ENCODE peak calls at places on chromosomes 11 and 22, in six cellular contexts. M is astrocyte, X is GM23248, H is H9, G is K562, P is mesenchymal stem cell. I is an unnamed sample. For H3K27me3, the result is how much of the 10 kb centered on the place peaks cover.

GRCh38 chr11:67284811-67285540 is 4.1 kb upstream of the ANKRD13D start:
- DNase-seq in X (no peak), P (no peak), M (no peak), H (no peak), G (no peak), I (no peak)

GRCh38 chr22:43100223-43100622 is 10.3 kb upstream of the BIK start:
- DNase-seq in G (peak), P (peak), H (no peak), M (no peak), X (no peak), I (no peak)

GRCh38 chr11:63869171-63869591 is 30.3 kb downstream of the MARK2 start:
- DNase-seq in M (no peak), P (no peak), G (no peak), X (no peak), H (no peak), I (peak)

GRCh38 chr11:35247428-35247827 is 108.5 kb downstream of the CD44 start:
- DNase-seq in X (no peak), H (no peak), P (no peak), M (no peak), G (no peak), I (no peak)

GRCh38 chr22:31830721-31831070 is 76.9 kb downstream of the DEPDC5 start:
- DNase-seq in X (no peak), P (no peak), G (no peak), M (no peak), H (no peak), I (no peak)

GRCh38 chr22:48434868-48435250 is 1392.8 kb downstream of the BRD1 start:
- DNase-seq in H (no peak), X (no peak), G (no peak), M (no peak), P (no peak), I (no peak)

GRCh38 chr22:20130739-20131592 is 638 bp upstream of the ZDHHC8 start:
- DNase-seq in M (peak), G (peak), P (peak), H (peak), X (peak), I (peak)

GRCh38 chr11:8531312-8531711 is 62.7 kb downstream of the STK33 start:
- DNase-seq in H (no peak), X (no peak), P (peak), M (no peak), G (no peak), I (no peak)

GRCh38 chr11:110522456-110522855 is 92.7 kb downstream of the FDX1 start:
- DNase-seq in H (no peak), P (peak), X (peak), M (no peak), G (no peak), I (no peak)

GRCh38 chr11:89405629-89406028 is 85.5 kb downstream of the NOX4 start:
- DNase-seq in G (no peak), X (peak), M (no peak), H (no peak), P (peak), I (no peak)

GRCh38 chr11:65316979-65317786 is 2.5 kb downstream of the CDC42EP2 start:
- DNase-seq in M (peak), G (peak), P (peak), H (peak), X (peak), I (peak)

GRCh38 chr11:83051760-83052671 is 19.7 kb downstream of the RAB30 start:
- DNase-seq in G (no peak), X (peak), P (peak), M (peak), H (no peak), I (no peak)

GRCh38 chr11:9771126-9771624 is 107.3 kb downstream of the SWAP70 start:
- DNase-seq in H (no peak), P (no peak), X (no peak), G (no peak), M (peak), I (no peak)

GRCh38 chr22:47835726-47836125 is 1073.3 kb downstream of the TBC1D22A start:
- DNase-seq in H (no peak), P (peak), G (no peak), M (peak), X (peak), I (no peak)

GRCh38 chr22:45974498-45974897 is 2.5 kb downstream of the WNT7B start:
- DNase-seq in G (no peak), X (no peak), H (no peak), P (no peak), M (no peak), I (no peak)

GRCh38 chr11:109998921-109999320 is 94.3 kb upstream of the ZC3H12C start:
- DNase-seq in M (no peak), X (no peak), H (no peak), P (no peak), G (no peak), I (no peak)

GRCh38 chr11:96242971-96243647 is 99.9 kb downstream of the MAML2 start:
- DNase-seq in P (peak), G (peak), X (peak), M (peak), H (peak), I (peak)

GRCh38 chr11:119205574-119206511 is at the start of gene CBL:
- DNase-seq in G (peak), X (peak), H (peak), M (peak), P (peak), I (peak)

GRCh38 chr11:63802637-63803414 is 10.4 kb upstream of the SPINDOC start:
- DNase-seq in H (no peak), M (peak), P (peak), X (peak), G (peak), I (peak)

GRCh38 chr22:49406879-49407587 is 420.6 kb downstream of the BRD1 start:
- DNase-seq in P (no peak), H (no peak), M (no peak), X (no peak), G (no peak), I (no peak)

GRCh38 chr11:75453916-75454655 is 21.1 kb upstream of the KLHL35 start:
- DNase-seq in X (peak), G (no peak), P (no peak), M (peak), H (no peak), I (no peak)

DNA sequence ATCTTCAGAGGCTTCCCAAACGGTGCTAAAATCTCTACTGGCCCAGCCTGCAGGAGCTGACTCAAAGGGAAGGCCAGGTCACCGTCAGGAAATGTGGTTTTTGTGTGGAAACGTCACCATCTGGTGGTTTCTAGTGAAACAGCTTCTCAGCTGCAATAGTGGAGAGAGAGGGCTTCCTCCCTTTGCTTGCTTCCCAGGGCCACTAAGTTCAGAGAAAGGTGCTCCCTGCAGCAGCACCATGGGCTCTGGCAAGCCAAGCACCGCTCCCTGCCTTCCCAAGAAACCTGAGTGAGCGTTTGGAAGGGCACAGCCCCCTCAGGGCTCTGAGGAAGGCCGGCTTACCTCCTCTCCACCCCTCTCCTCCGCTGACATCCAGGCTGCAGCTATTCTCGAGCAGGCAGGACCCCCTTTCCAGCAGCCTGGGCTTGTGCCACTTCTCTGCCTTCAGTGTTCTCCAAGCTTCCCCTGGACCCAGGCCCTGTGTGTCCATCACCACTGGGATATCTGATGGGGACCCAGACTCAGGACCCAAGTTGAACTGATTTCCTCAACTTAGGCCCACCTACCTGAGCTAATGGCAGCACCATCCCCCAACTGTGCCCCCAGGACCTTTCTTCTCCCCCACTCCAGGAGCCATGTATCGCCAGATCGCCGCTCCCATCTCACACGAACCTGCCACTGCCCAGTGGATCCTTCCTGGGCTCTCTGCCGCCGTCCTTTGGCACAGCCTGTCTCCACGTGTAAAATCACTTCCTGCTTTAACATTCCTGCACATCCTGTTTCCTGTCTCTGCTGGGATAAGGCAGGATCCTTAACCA is 9.8 kb downstream of the SPATA19 start:
- DNase-seq in P (peak), X (peak), G (peak), M (peak), H (peak), I (no peak)
- H3K27me3 ChIP-seq in P (under half), X (under half), G (under half), M (under half), H (under half), I (under half)

DNA sequence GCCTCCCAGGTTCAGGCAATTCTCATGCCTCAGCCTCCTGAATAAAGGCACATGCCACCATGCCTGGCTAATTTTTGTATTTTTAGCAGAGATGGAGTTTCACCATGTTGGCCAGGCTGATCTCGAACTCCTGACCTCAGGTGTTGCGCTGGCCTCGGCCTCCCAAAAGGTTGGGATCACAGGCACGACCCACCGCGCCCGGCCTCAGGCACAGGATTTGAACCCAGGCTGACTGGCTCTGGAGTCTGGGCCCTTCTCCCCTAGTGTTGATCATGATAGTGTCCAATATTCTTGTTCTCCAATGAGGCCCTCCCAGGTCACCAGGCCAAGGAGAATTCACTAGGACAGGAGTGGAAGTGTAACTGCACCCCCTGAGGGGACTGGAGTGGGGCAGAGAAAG is 401.9 kb downstream of the LARGE1 start:
- DNase-seq in P (no peak), X (no peak), G (no peak), H (no peak), M (no peak), I (no peak)
- H3K9ac ChIP-seq in P (peak), X (no peak), G (no peak), H (no peak), M (no peak), I (no peak)

GRCh38 chr11:4605057-4605456 is 3.0 kb downstream of the TRIM68 start:
- DNase-seq in P (no peak), M (no peak), H (no peak), X (no peak), G (no peak), I (no peak)
- H3K27ac ChIP-seq in P (no peak), M (no peak), H (no peak), X (no peak), G (no peak), I (no peak)

DNA sequence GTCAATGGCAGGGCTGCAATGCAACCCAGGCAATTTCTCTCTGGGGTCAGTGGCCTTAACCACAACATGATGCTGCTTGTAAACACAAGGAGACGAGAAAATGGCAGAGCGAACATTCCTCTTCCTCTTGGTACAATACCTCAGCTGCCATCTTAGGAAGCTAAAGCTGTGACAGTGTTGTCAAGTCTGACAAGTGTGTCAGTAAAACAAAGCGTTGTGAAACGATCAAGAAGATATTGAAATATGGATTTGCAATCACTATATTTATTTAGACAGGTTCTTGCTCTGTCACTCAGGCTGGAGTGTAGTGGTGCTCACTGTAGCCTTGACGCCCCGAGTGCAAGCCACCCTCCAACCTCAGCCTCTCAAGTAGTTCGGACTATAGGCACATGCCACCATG is 14.5 kb upstream of the USP47 start:
- DNase-seq in M (no peak), G (no peak), X (no peak), P (no peak), H (no peak), I (no peak)
- H3K27me3 ChIP-seq in M (under half), G (under half), X (under half), P (under half), H (under half), I (under half)

DNA sequence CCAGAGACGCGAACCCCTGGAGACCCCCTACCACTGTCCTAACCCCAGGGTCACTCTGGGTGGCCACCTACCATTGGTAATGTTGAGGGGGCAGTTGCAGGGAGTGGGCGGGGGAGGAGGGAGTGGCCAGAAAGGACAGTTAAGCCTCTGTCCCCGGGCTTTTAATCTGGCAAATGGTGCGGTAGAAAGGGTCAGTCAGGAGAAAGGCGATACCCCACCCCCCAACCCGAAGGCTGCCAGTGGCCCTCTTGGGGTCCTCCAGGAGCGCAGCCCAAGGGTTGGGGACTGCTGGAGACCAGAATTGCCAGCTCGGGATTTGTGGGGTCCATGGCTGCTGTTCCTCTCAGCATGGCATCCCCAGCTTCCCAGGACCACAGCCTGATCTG is 742 bp downstream of the P2RY2 start:
- DNase-seq in M (no peak), X (no peak), P (no peak), H (no peak), G (no peak), I (no peak)
- H3K9ac ChIP-seq in M (no peak), X (no peak), P (peak), H (no peak), G (no peak), I (peak)

DNA sequence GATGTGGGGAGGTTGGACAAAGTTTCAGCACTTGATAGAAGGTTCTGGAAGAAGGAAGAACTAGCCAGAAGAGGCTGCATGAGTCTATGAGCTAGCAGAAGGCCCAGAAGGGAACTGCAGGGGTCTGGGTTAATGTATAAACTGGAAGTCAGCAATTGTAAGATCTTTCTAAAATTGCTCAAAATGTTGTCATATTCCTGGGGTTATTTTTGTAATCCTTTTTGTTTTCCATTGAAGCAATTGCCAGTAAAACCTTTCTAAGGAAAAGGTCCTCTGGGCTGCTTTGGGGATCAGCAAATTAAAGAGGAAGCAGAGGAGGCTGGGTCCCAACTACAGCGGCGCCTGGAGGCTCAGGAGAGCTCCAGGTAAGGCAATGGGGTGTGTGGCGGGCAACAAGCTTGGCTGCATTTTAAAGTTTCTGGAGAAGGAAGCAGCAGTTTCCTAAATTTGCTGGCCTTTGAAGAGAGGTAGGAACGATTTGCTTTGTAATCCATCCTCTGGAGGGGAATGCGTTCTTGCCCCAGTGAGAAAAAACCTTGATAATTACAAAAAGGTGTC is 29.3 kb downstream of the ADAMTS15 start:
- DNase-seq in P (peak), H (no peak), X (peak), G (no peak), M (no peak), I (no peak)
- H3K27ac ChIP-seq in P (peak), H (no peak), X (peak), G (no peak), M (peak), I (peak)

GRCh38 chr11:71339178-71339881 is 87.0 kb upstream of the SHANK2 start:
- DNase-seq in H (no peak), P (no peak), X (peak), G (no peak), M (no peak), I (no peak)
- H3K27me3 ChIP-seq in H (under half), P (half or more), X (half or more), G (under half), M (under half), I (under half)

GRCh38 chr22:29275167-29275566 is 7.1 kb downstream of the EWSR1 start:
- DNase-seq in G (no peak), M (no peak), X (no peak), H (no peak), P (no peak), I (no peak)
- H3K9ac ChIP-seq in G (no peak), M (no peak), X (no peak), H (no peak), P (peak), I (no peak)

DNA sequence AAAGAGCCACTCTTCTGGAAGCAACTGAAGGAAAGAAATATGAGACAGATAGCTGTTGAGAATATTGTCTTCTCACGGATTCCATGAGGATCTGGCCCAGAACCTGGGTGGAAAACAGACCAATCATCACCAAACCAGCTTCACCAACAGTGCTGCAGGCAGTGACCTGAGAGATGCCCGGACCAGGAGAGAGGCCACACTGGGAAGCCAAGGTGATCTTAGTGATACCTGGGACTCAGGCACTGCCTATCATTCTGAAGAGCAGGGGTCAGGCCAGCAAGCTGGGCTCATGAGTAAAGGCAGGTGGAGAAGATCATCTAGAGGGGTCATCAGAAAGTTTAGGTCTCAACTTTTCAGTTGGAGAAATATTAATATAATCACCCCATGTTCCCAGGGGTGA is 595.8 kb upstream of the CADM1 start:
- DNase-seq in P (no peak), G (no peak), M (no peak), H (no peak), X (no peak), I (no peak)
- H3K27ac ChIP-seq in P (no peak), G (no peak), M (no peak), H (no peak), X (no peak), I (no peak)

GRCh38 chr11:2273311-2273710 is 2.9 kb upstream of the ASCL2 start:
- DNase-seq in H (no peak), G (no peak), M (no peak), P (no peak), X (no peak), I (no peak)
- H3K27me3 ChIP-seq in H (under half), G (under half), M (under half), P (half or more), X (half or more), I (under half)